ENCODE peak calls at places on chromosomes 1 and 21, in seven cellular contexts. U is substantia nigra; F is cardiac muscle cell; M is right atrium auricular region; W is GOT3; X is activated T-helper 2 cell treated with anti-CD3 and anti-CD28 coated beads, Interferon-gamma antibody, Interleukin-2, Interleukin-4, amounts not matched to agents 10 μg/mL and 5 μg/mL and 100 μg/mL, durations not matched to agents 14 hours and 24 hours and 36 hours; S is AG20443. V is an unnamed sample.
A peak's percentile ranks its signal among the peaks of the same experiment; 100 is the strongest.

GRCh38 chr21:29771491-29772066 is 168.2 kb downstream of the GRIK1 start:
- DNase-seq in U (no peak), F (no peak), M (no peak), W (no peak), X (no peak), S (no peak), V (no peak)

GRCh38 chr1:162568802-162569201 is 7.3 kb downstream of the UAP1 start:
- DNase-seq in U (no peak), F (no peak), M (no peak), W (no peak), X (no peak), S (no peak), V (no peak)

GRCh38 chr1:25217598-25218232 is 14.6 kb downstream of the SYF2 start:
- DNase-seq in U (no peak), F (no peak), M (no peak), W (no peak), X (no peak), S (no peak), V (no peak)

GRCh38 chr1:98340511-98340910 is 321.0 kb upstream of the SNX7 start:
- DNase-seq in U (no peak), F (no peak), M (no peak), W (no peak), X (no peak), S (no peak), V (no peak)

GRCh38 chr1:36856126-36856525 is 178.2 kb downstream of the GRIK3 start:
- DNase-seq in U (no peak), F (no peak), M (no peak), W (no peak), X (no peak), S (no peak), V (no peak)

GRCh38 chr1:43668956-43669355 is 19.0 kb downstream of the KDM4A start:
- DNase-seq in U (no peak), F (no peak), M (no peak), W (no peak), X (no peak), S (peak; percentile 47), V (no peak)

GRCh38 chr1:3352952-3353331 is 101.5 kb upstream of the ARHGEF16 start:
- DNase-seq in U (no peak), F (no peak), M (no peak), W (no peak), X (no peak), S (no peak), V (no peak)

GRCh38 chr1:86169625-86170024 is 13.1 kb upstream of the COL24A1 start:
- DNase-seq in U (no peak), F (no peak), M (no peak), W (no peak), X (no peak), S (no peak), V (no peak)

GRCh38 chr1:156748670-156749428 is 2.6 kb downstream of the HDGF start:
- DNase-seq in U (peak; percentile 52), F (peak; percentile 57), M (peak; percentile 83), W (no peak), X (no peak), S (peak; percentile 29), V (no peak)

GRCh38 chr1:179298952-179299351 is 5.4 kb downstream of the SOAT1 start:
- DNase-seq in U (no peak), F (no peak), M (no peak), W (no peak), X (peak; percentile 43), S (no peak), V (peak; percentile 41)

GRCh38 chr1:179599623-179600249 is 8.1 kb downstream of the TDRD5 start:
- DNase-seq in U (no peak), F (peak; percentile 57), M (no peak), W (no peak), X (no peak), S (no peak), V (no peak)